ENCODE peak calls at places on chromosomes 3 and 15, in seven cellular contexts. Y is cardiac muscle cell; H is CD4-positive, alpha-beta T cell; Z is endothelial cell; O is AG09309; L is foreskin fibroblast; T is heart left ventricle. J is an unnamed sample.

GRCh38 chr3:19702416-19703078 is 231.5 kb downstream of the EFHB start:
- DNase-seq in Y (peak), H (no peak), Z (peak), O (no peak), L (peak), T (no peak), J (no peak)

GRCh38 chr15:73328149-73328820 is 40.5 kb downstream of the HCN4 start:
- DNase-seq in Y (no peak), H (no peak), Z (no peak), O (no peak), L (no peak), T (peak), J (no peak)

GRCh38 chr15:51816615-51817014 is 12.8 kb upstream of the TMOD3 start:
- DNase-seq in Y (no peak), H (no peak), Z (no peak), O (no peak), L (no peak), T (no peak), J (no peak)

GRCh38 chr3:46946856-46947544 is 29.5 kb downstream of the CCDC12 start:
- DNase-seq in Y (no peak), H (peak), Z (no peak), O (no peak), L (no peak), T (peak), J (no peak)

GRCh38 chr3:44932271-44932670 is 43.7 kb downstream of the ZDHHC3 start:
- DNase-seq in Y (no peak), H (no peak), Z (no peak), O (no peak), L (no peak), T (no peak), J (no peak)

GRCh38 chr3:19348929-19349564 is 200.7 kb downstream of the KCNH8 start:
- DNase-seq in Y (peak), H (no peak), Z (peak), O (no peak), L (peak), T (no peak), J (no peak)

GRCh38 chr15:53918180-53919079 is 59.8 kb upstream of the UNC13C start:
- DNase-seq in Y (no peak), H (no peak), Z (no peak), O (no peak), L (no peak), T (peak), J (no peak)

GRCh38 chr3:33919312-33919711 is 120.9 kb downstream of the PDCD6IP start:
- DNase-seq in Y (no peak), H (no peak), Z (no peak), O (no peak), L (no peak), T (no peak), J (no peak)

GRCh38 chr15:84643838-84644237 is 10.2 kb downstream of the WDR73 start:
- DNase-seq in Y (no peak), H (no peak), Z (no peak), O (no peak), L (no peak), T (no peak), J (no peak)

GRCh38 chr3:16928386-16929132 is 43.8 kb downstream of the PLCL2 start:
- DNase-seq in Y (no peak), H (no peak), Z (no peak), O (no peak), L (no peak), T (no peak), J (no peak)

GRCh38 chr15:29294732-29295131 is 25.1 kb upstream of the NSMCE3 start:
- DNase-seq in Y (no peak), H (no peak), Z (no peak), O (no peak), L (no peak), T (no peak), J (no peak)

GRCh38 chr3:108420926-108421325 is 89.5 kb downstream of the MYH15 start:
- DNase-seq in Y (peak), H (no peak), Z (no peak), O (peak), L (peak), T (no peak), J (no peak)

GRCh38 chr15:57537072-57537471 is 54.6 kb upstream of the MYZAP start:
- DNase-seq in Y (peak), H (no peak), Z (no peak), O (peak), L (peak), T (no peak), J (no peak)

GRCh38 chr15:70098461-70099166 is 897 bp upstream of the TLE3 start:
- DNase-seq in Y (peak), H (no peak), Z (peak), O (no peak), L (peak), T (peak), J (peak)

GRCh38 chr15:47288794-47289193 is 428.5 kb upstream of the SEMA6D start:
- DNase-seq in Y (no peak), H (no peak), Z (no peak), O (no peak), L (no peak), T (no peak), J (no peak)

GRCh38 chr3:125165189-125165947 is 47.2 kb downstream of the SLC12A8 start:
- DNase-seq in Y (peak), H (no peak), Z (peak), O (no peak), L (peak), T (peak), J (no peak)

GRCh38 chr15:96353931-96354730 is 23.6 kb downstream of the NR2F2 start:
- DNase-seq in Y (peak), H (no peak), Z (peak), O (no peak), L (peak), T (peak), J (no peak)
- TF ChIP-seq CTCF in Y (peak), H (no peak), Z (peak), O (peak), L (peak), T (peak), J (no peak)

GRCh38 chr3:40584625-40585189 is 59.9 kb downstream of the ZNF621 start:
- DNase-seq in Y (peak), H (peak), Z (peak), O (peak), L (peak), T (peak), J (peak)

GRCh38 chr3:40583691-40584090 is 58.9 kb downstream of the ZNF621 start:
- DNase-seq in Y (no peak), H (no peak), Z (no peak), O (no peak), L (no peak), T (peak), J (no peak)

GRCh38 chr3:40585381-40586016 is 60.7 kb downstream of the ZNF621 start:
- DNase-seq in Y (no peak), H (no peak), Z (no peak), O (no peak), L (no peak), T (no peak), J (no peak)

GRCh38 chr3:40586866-40587265 is 62.1 kb downstream of the ZNF621 start:
- DNase-seq in Y (no peak), H (no peak), Z (no peak), O (no peak), L (no peak), T (no peak), J (no peak)

GRCh38 chr3:40588406-40588805 is 63.6 kb downstream of the ZNF621 start:
- DNase-seq in Y (no peak), H (no peak), Z (no peak), O (no peak), L (no peak), T (no peak), J (no peak)
- TF ChIP-seq CTCF in Y (no peak), H (no peak), Z (no peak), O (no peak), L (no peak), T (no peak), J (no peak)

DNA sequence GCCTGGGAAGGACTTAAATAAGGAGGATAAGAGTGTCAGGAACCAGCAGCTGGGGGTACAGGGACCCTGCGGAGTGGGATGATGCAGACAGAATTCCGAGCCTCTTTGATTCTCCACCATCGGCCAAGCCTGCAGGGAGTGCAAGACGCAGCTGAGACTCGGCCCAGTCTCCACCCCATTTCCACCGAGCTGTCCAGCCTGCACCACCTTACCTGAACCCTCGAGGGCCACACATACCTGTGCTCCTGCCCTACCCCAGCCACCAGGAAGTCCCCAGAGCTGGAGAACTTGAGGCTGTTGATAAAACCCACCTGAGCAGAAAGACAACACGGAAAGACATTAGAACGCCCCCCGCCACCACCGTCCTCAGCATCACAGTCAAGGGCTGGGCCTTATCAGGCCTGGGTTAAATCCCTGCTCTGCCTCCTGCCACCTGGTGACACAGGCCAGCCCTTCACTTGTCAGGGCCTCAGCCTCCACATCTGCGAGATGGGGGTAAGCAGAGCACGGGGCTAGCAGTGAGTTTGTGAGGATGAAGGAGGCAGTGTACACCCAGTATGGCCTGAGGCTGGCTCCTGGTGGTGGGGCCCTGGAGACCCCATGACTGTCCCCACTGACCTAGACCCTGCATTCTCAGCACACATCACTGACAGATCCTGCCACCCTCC is 8.1 kb downstream of the RRP9 start:
- DNase-seq in Y (no peak), H (no peak), Z (no peak), O (no peak), L (no peak), T (no peak), J (no peak)
- TF ChIP-seq CTCF in Y (no peak), H (no peak), Z (no peak), O (no peak), L (no peak), T (no peak), J (no peak)

GRCh38 chr3:136311256-136311655 is 61.1 kb downstream of the PCCB start:
- DNase-seq in Y (no peak), H (no peak), Z (no peak), O (no peak), L (no peak), T (no peak), J (no peak)

GRCh38 chr3:136305879-136306278 is 55.7 kb downstream of the PCCB start:
- DNase-seq in Y (peak), H (no peak), Z (no peak), O (no peak), L (peak), T (no peak), J (no peak)
- TF ChIP-seq CTCF in Y (peak), H (no peak), Z (no peak), O (no peak), L (peak), T (peak), J (no peak)

DNA sequence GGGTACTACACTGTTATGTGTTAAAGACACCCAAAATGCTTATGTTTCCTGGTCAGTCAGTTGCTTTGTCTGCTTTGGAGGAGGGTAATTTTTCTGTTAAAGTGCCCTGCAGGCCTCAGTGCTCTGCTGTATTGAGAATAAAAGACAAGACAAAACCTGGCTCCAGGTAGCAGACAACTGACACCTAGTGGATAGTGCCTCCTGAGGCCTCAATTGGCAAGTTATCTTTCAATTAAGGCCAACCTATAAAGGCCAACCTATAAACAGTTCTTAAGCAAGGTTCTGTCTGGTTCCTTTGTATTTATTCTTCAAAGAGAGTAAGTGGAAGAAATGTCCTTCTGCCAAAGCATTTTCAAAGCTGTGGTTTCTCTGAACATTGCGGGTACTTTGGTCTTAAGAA is 773.8 kb downstream of the MECOM start:
- DNase-seq in Y (no peak), H (no peak), Z (no peak), O (no peak), L (no peak), T (no peak), J (no peak)
- TF ChIP-seq CTCF in Y (no peak), H (no peak), Z (no peak), O (no peak), L (no peak), T (no peak), J (no peak)

DNA sequence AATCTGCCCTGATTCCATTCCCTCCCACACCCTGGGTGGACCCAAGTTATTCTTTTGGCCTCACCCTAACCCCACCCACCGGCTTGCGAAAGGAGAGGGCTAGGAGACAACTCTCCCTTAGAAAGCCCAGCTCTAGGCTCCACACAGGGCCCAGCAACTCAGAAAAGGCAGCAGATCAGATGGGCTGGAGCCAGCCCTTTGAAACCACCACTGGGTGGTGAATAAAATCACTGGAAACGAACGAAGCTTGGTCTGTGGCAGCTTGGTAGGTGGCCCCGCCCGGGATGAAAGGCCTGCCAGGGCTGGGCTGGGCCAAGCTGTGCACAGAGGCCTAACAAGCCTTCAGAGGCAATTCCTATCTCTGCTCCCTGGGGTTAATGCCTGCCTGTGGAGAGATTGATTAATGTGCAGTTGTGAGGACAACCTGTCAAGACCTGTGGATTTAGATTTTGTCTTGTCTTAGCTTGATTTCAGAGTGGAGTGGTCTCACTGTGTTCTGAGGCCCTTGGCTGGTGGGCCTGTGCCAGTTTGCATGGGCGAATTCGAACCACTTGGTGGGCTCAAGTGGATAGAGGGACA is 38.8 kb downstream of the BHLHE40 start:
- DNase-seq in Y (peak), H (no peak), Z (no peak), O (no peak), L (peak), T (peak), J (no peak)
- TF ChIP-seq CTCF in Y (no peak), H (no peak), Z (no peak), O (peak), L (no peak), T (no peak), J (no peak)

GRCh38 chr15:93087825-93088199 is 1.2 kb downstream of the RGMA start:
- DNase-seq in Y (peak), H (peak), Z (peak), O (no peak), L (peak), T (peak), J (no peak)
- TF ChIP-seq CTCF in Y (peak), H (peak), Z (peak), O (peak), L (peak), T (peak), J (peak)

DNA sequence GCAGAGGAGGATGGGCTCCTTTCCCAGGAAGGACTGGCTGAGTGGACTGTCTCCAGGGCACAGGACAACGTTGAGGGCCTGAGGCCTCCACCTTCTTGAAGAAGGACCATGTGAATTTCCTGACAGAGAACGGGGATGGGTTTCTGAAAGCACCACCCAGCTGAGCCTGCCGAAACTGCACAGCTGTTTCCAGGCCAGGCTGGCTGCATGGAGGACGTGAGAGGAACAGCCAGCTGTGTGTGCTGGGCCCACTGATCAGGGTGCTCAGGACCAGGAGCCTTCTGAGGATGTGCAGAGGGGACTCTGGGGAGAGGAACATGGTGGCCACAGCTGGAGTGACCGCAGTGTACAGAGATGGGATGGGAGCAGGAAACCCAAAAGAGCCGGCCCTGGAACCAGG is 39.2 kb downstream of the HMCES start:
- DNase-seq in Y (no peak), H (no peak), Z (no peak), O (no peak), L (peak), T (no peak), J (no peak)
- TF ChIP-seq CTCF in Y (no peak), H (no peak), Z (no peak), O (no peak), L (no peak), T (no peak), J (no peak)

GRCh38 chr15:28122038-28122949 is 23.2 kb upstream of the OCA2 start:
- DNase-seq in Y (no peak), H (no peak), Z (no peak), O (no peak), L (no peak), T (no peak), J (no peak)

GRCh38 chr15:28124841-28125240 is 25.7 kb upstream of the OCA2 start:
- DNase-seq in Y (no peak), H (no peak), Z (no peak), O (no peak), L (no peak), T (no peak), J (no peak)

GRCh38 chr15:28125673-28126651 is 26.8 kb upstream of the OCA2 start:
- DNase-seq in Y (peak), H (no peak), Z (peak), O (peak), L (peak), T (no peak), J (no peak)

GRCh38 chr15:28120359-28120640 is 21.2 kb upstream of the OCA2 start:
- DNase-seq in Y (no peak), H (no peak), Z (no peak), O (no peak), L (no peak), T (no peak), J (no peak)

GRCh38 chr15:28123408-28124023 is 24.4 kb upstream of the OCA2 start:
- DNase-seq in Y (peak), H (peak), Z (peak), O (no peak), L (peak), T (peak), J (no peak)
- TF ChIP-seq CTCF in Y (peak), H (peak), Z (peak), O (peak), L (peak), T (peak), J (no peak)

DNA sequence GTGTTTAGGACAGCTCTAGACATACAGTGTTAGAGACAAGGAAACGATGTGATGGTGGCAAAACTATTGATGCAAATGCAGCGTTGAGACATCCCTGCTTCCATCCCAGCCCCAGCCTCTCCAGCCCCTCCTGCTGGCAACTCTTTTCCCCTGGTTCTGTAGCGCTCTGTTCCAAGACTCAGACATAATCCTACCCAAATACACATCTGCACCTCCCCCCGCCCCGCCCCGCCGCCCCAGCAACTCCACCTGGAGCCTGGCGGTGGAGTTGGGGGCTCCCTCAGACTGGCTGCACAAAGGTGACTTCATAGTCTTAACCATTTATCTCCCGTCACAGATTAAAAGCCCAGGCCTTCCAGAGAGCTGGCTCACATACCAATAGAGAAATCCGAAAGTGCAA is 7.2 kb upstream of the SEC22A start:
- DNase-seq in Y (peak), H (no peak), Z (peak), O (no peak), L (peak), T (no peak), J (no peak)
- TF ChIP-seq CTCF in Y (peak), H (no peak), Z (no peak), O (peak), L (peak), T (peak), J (no peak)